ENCODE peak calls at places on chromosome 11, in nine cellular contexts. One of them, this sample, is unnamed.

GRCh38 chr11:66052664-66052982 is 459 bp downstream of the SF3B2 start:
- DNase-seq in cardiac fibroblast: no peak
- DNase-seq in IMR-90: no peak
- DNase-seq in natural killer cell: no peak
- DNase-seq in retinal pigment epithelial cell: no peak
- DNase-seq in nephron progenitor cell: no peak
- DNase-seq in A549: no peak
- DNase-seq in H1: no peak
- DNase-seq in cardiac muscle cell: no peak
- DNase-seq in this sample: no peak

GRCh38 chr11:36385121-36385530 is 89.0 kb downstream of the PRR5L start:
- DNase-seq in cardiac fibroblast: peak; percentile 48
- DNase-seq in IMR-90: peak; percentile 92
- DNase-seq in natural killer cell: no peak
- DNase-seq in retinal pigment epithelial cell: no peak
- DNase-seq in nephron progenitor cell: no peak
- DNase-seq in A549: no peak
- DNase-seq in H1: no peak
- DNase-seq in cardiac muscle cell: no peak
- DNase-seq in this sample: no peak

GRCh38 chr11:12529041-12529440 is 145.2 kb upstream of the TEAD1 start:
- DNase-seq in cardiac fibroblast: no peak
- DNase-seq in IMR-90: no peak
- DNase-seq in natural killer cell: no peak
- DNase-seq in retinal pigment epithelial cell: peak; percentile 72
- DNase-seq in nephron progenitor cell: no peak
- DNase-seq in A549: no peak
- DNase-seq in H1: no peak
- DNase-seq in cardiac muscle cell: no peak
- DNase-seq in this sample: no peak

GRCh38 chr11:794766-795637 is 3.1 kb downstream of the SLC25A22 start:
- DNase-seq in cardiac fibroblast: no peak
- DNase-seq in IMR-90: no peak
- DNase-seq in natural killer cell: no peak
- DNase-seq in retinal pigment epithelial cell: no peak
- DNase-seq in nephron progenitor cell: no peak
- DNase-seq in A549: no peak
- DNase-seq in H1: no peak
- DNase-seq in cardiac muscle cell: no peak
- DNase-seq in this sample: no peak

GRCh38 chr11:34292546-34292945 is 65.3 kb downstream of the ABTB2 start:
- DNase-seq in cardiac fibroblast: no peak
- DNase-seq in IMR-90: no peak
- DNase-seq in natural killer cell: no peak
- DNase-seq in retinal pigment epithelial cell: no peak
- DNase-seq in nephron progenitor cell: no peak
- DNase-seq in A549: no peak
- DNase-seq in H1: no peak
- DNase-seq in cardiac muscle cell: no peak
- DNase-seq in this sample: no peak

GRCh38 chr11:85076535-85077330 is 550.4 kb downstream of the DLG2 start:
- DNase-seq in cardiac fibroblast: peak; percentile 3
- DNase-seq in IMR-90: peak; percentile 34
- DNase-seq in natural killer cell: no peak
- DNase-seq in retinal pigment epithelial cell: peak; percentile 55
- DNase-seq in nephron progenitor cell: no peak
- DNase-seq in A549: no peak
- DNase-seq in H1: no peak
- DNase-seq in cardiac muscle cell: peak; percentile 64
- DNase-seq in this sample: no peak

GRCh38 chr11:98979212-98979611 is 41.5 kb upstream of the CNTN5 start:
- DNase-seq in cardiac fibroblast: no peak
- DNase-seq in IMR-90: no peak
- DNase-seq in natural killer cell: no peak
- DNase-seq in retinal pigment epithelial cell: no peak
- DNase-seq in nephron progenitor cell: no peak
- DNase-seq in A549: no peak
- DNase-seq in H1: no peak
- DNase-seq in cardiac muscle cell: peak; percentile 45
- DNase-seq in this sample: no peak

GRCh38 chr11:17020831-17021230 is 6.6 kb upstream of the PLEKHA7 start:
- DNase-seq in cardiac fibroblast: no peak
- DNase-seq in IMR-90: no peak
- DNase-seq in natural killer cell: no peak
- DNase-seq in retinal pigment epithelial cell: no peak
- DNase-seq in nephron progenitor cell: no peak
- DNase-seq in A549: no peak
- DNase-seq in H1: no peak
- DNase-seq in cardiac muscle cell: no peak
- DNase-seq in this sample: no peak

GRCh38 chr11:117625237-117625636 is 171.8 kb downstream of the DSCAML1 start:
- DNase-seq in cardiac fibroblast: no peak
- DNase-seq in IMR-90: no peak
- DNase-seq in natural killer cell: no peak
- DNase-seq in retinal pigment epithelial cell: no peak
- DNase-seq in nephron progenitor cell: no peak
- DNase-seq in A549: no peak
- DNase-seq in H1: no peak
- DNase-seq in cardiac muscle cell: no peak
- DNase-seq in this sample: no peak

GRCh38 chr11:88231894-88232482 is 56.7 kb upstream of the RAB38 start:
- DNase-seq in cardiac fibroblast: peak; percentile 69
- DNase-seq in IMR-90: peak; percentile 40
- DNase-seq in natural killer cell: no peak
- DNase-seq in retinal pigment epithelial cell: peak; percentile 2
- DNase-seq in nephron progenitor cell: peak; percentile 5
- DNase-seq in A549: peak; percentile 11
- DNase-seq in H1: no peak
- DNase-seq in cardiac muscle cell: peak; percentile 52
- DNase-seq in this sample: no peak

GRCh38 chr11:36035454-36035853 is 91.6 kb downstream of the LDLRAD3 start:
- DNase-seq in cardiac fibroblast: no peak
- DNase-seq in IMR-90: no peak
- DNase-seq in natural killer cell: no peak
- DNase-seq in retinal pigment epithelial cell: no peak
- DNase-seq in nephron progenitor cell: no peak
- DNase-seq in A549: no peak
- DNase-seq in H1: no peak
- DNase-seq in cardiac muscle cell: no peak
- DNase-seq in this sample: no peak

GRCh38 chr11:129974237-129974636 is 28.4 kb downstream of the PRDM10 start:
- DNase-seq in cardiac fibroblast: no peak
- DNase-seq in IMR-90: peak; percentile 33
- DNase-seq in natural killer cell: no peak
- DNase-seq in retinal pigment epithelial cell: no peak
- DNase-seq in nephron progenitor cell: no peak
- DNase-seq in A549: no peak
- DNase-seq in H1: no peak
- DNase-seq in cardiac muscle cell: no peak
- DNase-seq in this sample: no peak

GRCh38 chr11:61696602-61697001 is 16.4 kb downstream of the DAGLA start:
- DNase-seq in cardiac fibroblast: no peak
- DNase-seq in IMR-90: no peak
- DNase-seq in natural killer cell: peak; percentile 36
- DNase-seq in retinal pigment epithelial cell: no peak
- DNase-seq in nephron progenitor cell: no peak
- DNase-seq in A549: no peak
- DNase-seq in H1: no peak
- DNase-seq in cardiac muscle cell: no peak
- DNase-seq in this sample: peak; percentile 70

GRCh38 chr11:61694971-61695706 is 14.9 kb downstream of the DAGLA start:
- DNase-seq in cardiac fibroblast: no peak
- DNase-seq in IMR-90: no peak
- DNase-seq in natural killer cell: no peak
- DNase-seq in retinal pigment epithelial cell: no peak
- DNase-seq in nephron progenitor cell: no peak
- DNase-seq in A549: no peak
- DNase-seq in H1: no peak
- DNase-seq in cardiac muscle cell: peak; percentile 36
- DNase-seq in this sample: peak; percentile 91

GRCh38 chr11:61693897-61694840 is 14.0 kb downstream of the DAGLA start:
- DNase-seq in cardiac fibroblast: peak; percentile 37
- DNase-seq in IMR-90: no peak
- DNase-seq in natural killer cell: no peak
- DNase-seq in retinal pigment epithelial cell: peak; percentile 64
- DNase-seq in nephron progenitor cell: no peak
- DNase-seq in A549: no peak
- DNase-seq in H1: no peak
- DNase-seq in cardiac muscle cell: no peak
- DNase-seq in this sample: no peak

GRCh38 chr11:61697093-61697492 is 16.9 kb downstream of the DAGLA start:
- DNase-seq in cardiac fibroblast: no peak
- DNase-seq in IMR-90: no peak
- DNase-seq in natural killer cell: no peak
- DNase-seq in retinal pigment epithelial cell: no peak
- DNase-seq in nephron progenitor cell: no peak
- DNase-seq in A549: no peak
- DNase-seq in H1: no peak
- DNase-seq in cardiac muscle cell: no peak
- DNase-seq in this sample: peak; percentile 92

GRCh38 chr11:61695917-61696316 is 15.7 kb downstream of the DAGLA start:
- DNase-seq in cardiac fibroblast: peak; percentile 65
- DNase-seq in IMR-90: peak; percentile 81
- DNase-seq in natural killer cell: peak; percentile 88
- DNase-seq in retinal pigment epithelial cell: peak; percentile 74
- DNase-seq in nephron progenitor cell: no peak
- DNase-seq in A549: peak; percentile 83
- DNase-seq in H1: peak; percentile 63
- DNase-seq in cardiac muscle cell: no peak
- DNase-seq in this sample: peak; percentile 95
- TF ChIP-seq CTCF in cardiac fibroblast: no peak
- TF ChIP-seq CTCF in IMR-90: peak; percentile 9
- TF ChIP-seq CTCF in natural killer cell: no peak
- TF ChIP-seq CTCF in retinal pigment epithelial cell: peak; percentile 29
- TF ChIP-seq CTCF in nephron progenitor cell: no peak
- TF ChIP-seq CTCF in A549: no peak
- TF ChIP-seq CTCF in H1: no peak
- TF ChIP-seq CTCF in cardiac muscle cell: peak; percentile 14
- TF ChIP-seq CTCF in this sample: peak; percentile 23

DNA sequence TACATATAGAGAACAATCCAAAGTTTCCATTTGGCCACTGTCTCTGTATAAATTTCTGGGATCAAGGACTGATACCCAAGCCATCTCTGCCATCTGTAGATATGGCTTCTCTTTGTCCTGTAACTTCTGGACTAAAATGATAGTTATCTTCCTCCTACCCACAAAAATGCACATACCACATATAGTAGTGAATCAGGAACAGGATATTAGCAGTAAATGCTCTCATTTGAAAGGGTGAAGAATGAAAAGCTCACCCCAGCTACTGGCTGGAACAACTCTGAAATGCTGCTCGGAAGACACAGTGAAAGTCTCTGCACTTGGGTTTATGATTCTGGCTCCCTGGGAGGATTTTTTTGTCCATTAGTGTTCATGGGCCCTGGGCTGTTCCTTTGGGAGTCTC is 856.4 kb upstream of the LRRC4C start:
- DNase-seq in cardiac fibroblast: peak; percentile 21
- DNase-seq in IMR-90: no peak
- DNase-seq in natural killer cell: no peak
- DNase-seq in retinal pigment epithelial cell: no peak
- DNase-seq in nephron progenitor cell: no peak
- DNase-seq in A549: no peak
- DNase-seq in H1: no peak
- DNase-seq in cardiac muscle cell: no peak
- DNase-seq in this sample: no peak
- TF ChIP-seq CTCF in cardiac fibroblast: no peak
- TF ChIP-seq CTCF in IMR-90: no peak
- TF ChIP-seq CTCF in natural killer cell: no peak
- TF ChIP-seq CTCF in retinal pigment epithelial cell: no peak
- TF ChIP-seq CTCF in nephron progenitor cell: no peak
- TF ChIP-seq CTCF in A549: no peak
- TF ChIP-seq CTCF in H1: no peak
- TF ChIP-seq CTCF in cardiac muscle cell: no peak
- TF ChIP-seq CTCF in this sample: no peak

GRCh38 chr11:58011771-58012170 is 11.9 kb upstream of the OR9Q1 start:
- DNase-seq in cardiac fibroblast: no peak
- DNase-seq in IMR-90: no peak
- DNase-seq in natural killer cell: no peak
- DNase-seq in retinal pigment epithelial cell: no peak
- DNase-seq in nephron progenitor cell: no peak
- DNase-seq in A549: no peak
- DNase-seq in H1: no peak
- DNase-seq in cardiac muscle cell: no peak
- DNase-seq in this sample: no peak

GRCh38 chr11:58003036-58003435 is 20.6 kb upstream of the OR9Q1 start:
- DNase-seq in cardiac fibroblast: peak; percentile 3
- DNase-seq in IMR-90: no peak
- DNase-seq in natural killer cell: no peak
- DNase-seq in retinal pigment epithelial cell: no peak
- DNase-seq in nephron progenitor cell: no peak
- DNase-seq in A549: no peak
- DNase-seq in H1: no peak
- DNase-seq in cardiac muscle cell: no peak
- DNase-seq in this sample: no peak

GRCh38 chr11:58004664-58005063 is 19.0 kb upstream of the OR9Q1 start:
- DNase-seq in cardiac fibroblast: peak; percentile 37
- DNase-seq in IMR-90: no peak
- DNase-seq in natural killer cell: no peak
- DNase-seq in retinal pigment epithelial cell: peak; percentile 17
- DNase-seq in nephron progenitor cell: no peak
- DNase-seq in A549: no peak
- DNase-seq in H1: no peak
- DNase-seq in cardiac muscle cell: no peak
- DNase-seq in this sample: no peak

GRCh38 chr11:58003591-58003990 is 20.1 kb upstream of the OR9Q1 start:
- DNase-seq in cardiac fibroblast: no peak
- DNase-seq in IMR-90: no peak
- DNase-seq in natural killer cell: no peak
- DNase-seq in retinal pigment epithelial cell: no peak
- DNase-seq in nephron progenitor cell: no peak
- DNase-seq in A549: no peak
- DNase-seq in H1: no peak
- DNase-seq in cardiac muscle cell: no peak
- DNase-seq in this sample: no peak

DNA sequence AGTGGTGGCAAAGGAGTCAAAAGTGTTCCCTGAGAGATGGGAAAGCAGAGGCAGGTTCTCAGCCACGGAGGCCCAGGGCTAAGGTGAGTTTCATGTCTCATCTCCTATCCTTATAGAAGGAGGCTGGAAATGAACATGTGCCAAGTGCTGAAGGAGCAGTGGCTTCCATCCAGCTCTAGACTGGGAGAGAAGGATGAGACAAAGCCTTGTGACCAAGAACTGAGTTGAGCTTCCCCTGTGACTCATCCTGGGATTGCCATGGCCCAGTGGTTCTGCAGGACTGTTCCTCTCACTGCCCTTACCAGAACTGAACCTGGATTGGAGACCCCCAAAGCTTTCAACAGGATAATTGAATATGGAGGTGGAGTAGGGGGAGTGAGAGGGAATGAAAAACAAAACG is 16.7 kb upstream of the OR9Q1 start:
- DNase-seq in cardiac fibroblast: peak; percentile 6
- DNase-seq in IMR-90: peak; percentile 78
- DNase-seq in natural killer cell: no peak
- DNase-seq in retinal pigment epithelial cell: peak; percentile 19
- DNase-seq in nephron progenitor cell: no peak
- DNase-seq in A549: no peak
- DNase-seq in H1: no peak
- DNase-seq in cardiac muscle cell: no peak
- DNase-seq in this sample: no peak
- TF ChIP-seq CTCF in cardiac fibroblast: no peak
- TF ChIP-seq CTCF in IMR-90: no peak
- TF ChIP-seq CTCF in natural killer cell: no peak
- TF ChIP-seq CTCF in retinal pigment epithelial cell: no peak
- TF ChIP-seq CTCF in nephron progenitor cell: no peak
- TF ChIP-seq CTCF in A549: no peak
- TF ChIP-seq CTCF in H1: no peak
- TF ChIP-seq CTCF in cardiac muscle cell: no peak
- TF ChIP-seq CTCF in this sample: no peak

GRCh38 chr11:64048042-64048854 is 12.5 kb downstream of the FLRT1 start:
- DNase-seq in cardiac fibroblast: no peak
- DNase-seq in IMR-90: no peak
- DNase-seq in natural killer cell: no peak
- DNase-seq in retinal pigment epithelial cell: no peak
- DNase-seq in nephron progenitor cell: peak; percentile 31
- DNase-seq in A549: no peak
- DNase-seq in H1: no peak
- DNase-seq in cardiac muscle cell: peak; percentile 35
- DNase-seq in this sample: no peak
- TF ChIP-seq CTCF in cardiac fibroblast: no peak
- TF ChIP-seq CTCF in IMR-90: no peak
- TF ChIP-seq CTCF in natural killer cell: no peak
- TF ChIP-seq CTCF in retinal pigment epithelial cell: no peak
- TF ChIP-seq CTCF in nephron progenitor cell: no peak
- TF ChIP-seq CTCF in A549: no peak
- TF ChIP-seq CTCF in H1: no peak
- TF ChIP-seq CTCF in cardiac muscle cell: no peak
- TF ChIP-seq CTCF in this sample: no peak

This sample was measured in breast epithelium.